ENCODE peak calls at places on chromosome 20, in eight cellular contexts. O, L, Q, P, F, X, B and V are unnamed samples.

GRCh38 chr20:10430000-10430466 is 4.0 kb downstream of the MKKS start:
- DNase-seq in O (no peak), L (no peak), Q (no peak), P (no peak), F (no peak), X (no peak), B (no peak), V (peak)

GRCh38 chr20:3660262-3661059 is 2.7 kb downstream of the GFRA4 start:
- DNase-seq in O (no peak), L (no peak), Q (no peak), P (no peak), F (no peak), X (no peak), B (no peak), V (no peak)

GRCh38 chr20:51650685-51651134 is 108.2 kb upstream of the NFATC2 start:
- DNase-seq in O (no peak), L (no peak), Q (no peak), P (no peak), F (no peak), X (peak), B (peak), V (peak)

GRCh38 chr20:36908603-36909002 is 32.7 kb downstream of the TLDC2 start:
- DNase-seq in O (no peak), L (no peak), Q (no peak), P (no peak), F (no peak), X (no peak), B (no peak), V (no peak)

GRCh38 chr20:13008761-13009681 is at the start of gene SPTLC3:
- DNase-seq in O (peak), L (peak), Q (no peak), P (no peak), F (no peak), X (peak), B (peak), V (peak)

GRCh38 chr20:43799150-43799711 is 72.4 kb upstream of the GTSF1L start:
- DNase-seq in O (no peak), L (no peak), Q (no peak), P (no peak), F (no peak), X (no peak), B (peak), V (no peak)

GRCh38 chr20:48329676-48330644 is 497.8 kb downstream of the PREX1 start:
- DNase-seq in O (no peak), L (peak), Q (no peak), P (no peak), F (no peak), X (peak), B (peak), V (peak)

GRCh38 chr20:24815196-24815815 is 133.8 kb upstream of the CST7 start:
- DNase-seq in O (no peak), L (no peak), Q (no peak), P (no peak), F (no peak), X (no peak), B (no peak), V (no peak)

GRCh38 chr20:44028341-44028715 is 113.7 kb downstream of the TOX2 start:
- DNase-seq in O (no peak), L (no peak), Q (no peak), P (no peak), F (no peak), X (no peak), B (no peak), V (no peak)

GRCh38 chr20:10513931-10514575 is 78.9 kb downstream of the SLX4IP start:
- DNase-seq in O (no peak), L (no peak), Q (no peak), P (no peak), F (no peak), X (peak), B (peak), V (peak)

GRCh38 chr20:45975686-45976085 is 3.7 kb upstream of the ZNF335 start:
- DNase-seq in O (no peak), L (no peak), Q (no peak), P (no peak), F (no peak), X (no peak), B (no peak), V (no peak)

GRCh38 chr20:52410182-52410647 is 218.6 kb upstream of the ZFP64 start:
- DNase-seq in O (no peak), L (no peak), Q (peak), P (peak), F (no peak), X (no peak), B (peak), V (peak)

GRCh38 chr20:29079769-29080690 is 2177.4 kb upstream of the DEFB115 start:
- DNase-seq in O (no peak), L (no peak), Q (peak), P (peak), F (peak), X (no peak), B (no peak), V (no peak)

GRCh38 chr20:44231713-44232468 is 15.2 kb upstream of the GDAP1L1 start:
- DNase-seq in O (no peak), L (peak), Q (no peak), P (no peak), F (no peak), X (peak), B (no peak), V (no peak)

GRCh38 chr20:9571783-9572182 is 57.4 kb downstream of the LAMP5 start:
- DNase-seq in O (no peak), L (no peak), Q (no peak), P (no peak), F (no peak), X (no peak), B (no peak), V (no peak)

GRCh38 chr20:45283529-45284065 is 23.0 kb upstream of the RBPJL start:
- DNase-seq in O (no peak), L (no peak), Q (no peak), P (no peak), F (no peak), X (no peak), B (no peak), V (no peak)

GRCh38 chr20:40922865-40923264 is 105.8 kb upstream of the TOP1 start:
- DNase-seq in O (no peak), L (no peak), Q (no peak), P (no peak), F (no peak), X (no peak), B (no peak), V (no peak)

GRCh38 chr20:1973921-1974440 is 19.9 kb downstream of the PDYN start:
- DNase-seq in O (no peak), L (no peak), Q (no peak), P (no peak), F (no peak), X (no peak), B (no peak), V (no peak)

GRCh38 chr20:4985658-4986057 is 15.7 kb downstream of the SLC23A2 start:
- DNase-seq in O (no peak), L (no peak), Q (no peak), P (no peak), F (no peak), X (peak), B (no peak), V (no peak)

GRCh38 chr20:52806918-52807317 is 165.2 kb upstream of the TSHZ2 start:
- DNase-seq in O (no peak), L (no peak), Q (no peak), P (no peak), F (no peak), X (no peak), B (no peak), V (no peak)

GRCh38 chr20:11323821-11324220 is 593.9 kb upstream of the BTBD3 start:
- DNase-seq in O (no peak), L (no peak), Q (no peak), P (peak), F (no peak), X (no peak), B (no peak), V (no peak)

GRCh38 chr20:25220810-25221591 is 25.5 kb downstream of the ENTPD6 start:
- DNase-seq in O (no peak), L (no peak), Q (no peak), P (no peak), F (no peak), X (no peak), B (no peak), V (no peak)

DNA sequence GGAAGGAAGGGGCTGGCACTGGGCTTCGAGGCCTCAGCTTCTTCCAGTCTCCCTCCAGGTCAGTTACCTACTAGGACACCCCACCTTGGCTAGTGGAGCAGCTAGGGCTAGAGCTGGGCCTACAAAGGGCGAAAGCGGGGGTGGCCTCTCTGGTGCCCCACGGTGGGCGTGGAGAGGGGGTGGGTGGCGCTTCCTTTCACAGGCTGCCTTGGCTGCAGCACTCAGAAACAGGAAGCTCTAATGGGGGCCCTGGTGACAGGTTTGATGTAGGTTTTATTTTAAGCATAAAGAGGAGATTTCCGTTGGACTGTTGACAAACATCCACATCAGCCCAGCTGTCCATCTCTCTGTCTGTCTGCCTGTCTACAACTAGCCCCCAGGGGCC is 13.4 kb downstream of the FAM110A start:
- DNase-seq in O (no peak), L (no peak), Q (peak), P (peak), F (no peak), X (peak), B (no peak), V (no peak)
- H3K27ac ChIP-seq in O (no peak), L (no peak), Q (peak), P (peak), F (no peak), X (peak), B (no peak), V (no peak)

GRCh38 chr20:63488331-63489251 is 10.3 kb downstream of the EEF1A2 start:
- DNase-seq in O (no peak), L (peak), Q (no peak), P (no peak), F (no peak), X (no peak), B (no peak), V (no peak)
- H3K27ac ChIP-seq in O (no peak), L (no peak), Q (no peak), P (no peak), F (no peak), X (no peak), B (no peak), V (no peak)

GRCh38 chr20:50434653-50435396 is 75.4 kb upstream of the PTPN1 start:
- DNase-seq in O (no peak), L (no peak), Q (no peak), P (no peak), F (no peak), X (no peak), B (peak), V (peak)
- H3K27ac ChIP-seq in O (no peak), L (no peak), Q (no peak), P (no peak), F (no peak), X (no peak), B (no peak), V (no peak)

GRCh38 chr20:23654005-23654404 is 16.2 kb upstream of the CST3 start:
- DNase-seq in O (no peak), L (no peak), Q (no peak), P (no peak), F (no peak), X (no peak), B (no peak), V (no peak)
- H3K27ac ChIP-seq in O (no peak), L (no peak), Q (no peak), P (no peak), F (no peak), X (no peak), B (no peak), V (no peak)

GRCh38 chr20:38446441-38447209 is 11.5 kb upstream of the SNHG17 start:
- DNase-seq in O (peak), L (peak), Q (peak), P (peak), F (peak), X (peak), B (peak), V (peak)
- H3K27ac ChIP-seq in O (peak), L (peak), Q (peak), P (peak), F (peak), X (peak), B (no peak), V (peak)

DNA sequence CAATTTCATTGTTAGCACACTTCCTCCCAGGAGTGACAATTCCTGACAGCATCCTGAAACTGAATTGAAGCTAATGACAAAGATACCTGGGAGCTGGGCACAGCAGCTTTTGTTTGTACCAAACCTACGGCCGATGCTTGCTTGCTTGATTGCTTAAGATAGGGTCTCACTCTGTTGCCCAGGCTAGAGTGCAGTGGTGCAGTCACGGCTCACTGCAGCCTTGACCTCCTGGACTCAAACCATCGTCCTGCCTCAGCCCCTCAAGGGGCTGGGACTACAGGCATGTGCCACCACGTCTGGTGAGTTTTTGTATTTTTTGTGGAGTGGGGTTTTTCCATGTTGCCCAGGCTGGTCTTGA is 84.7 kb upstream of the SCP2D1 start:
- DNase-seq in O (no peak), L (no peak), Q (no peak), P (no peak), F (no peak), X (no peak), B (no peak), V (no peak)
- H3K27ac ChIP-seq in O (no peak), L (no peak), Q (no peak), P (no peak), F (peak), X (no peak), B (no peak), V (no peak)

DNA sequence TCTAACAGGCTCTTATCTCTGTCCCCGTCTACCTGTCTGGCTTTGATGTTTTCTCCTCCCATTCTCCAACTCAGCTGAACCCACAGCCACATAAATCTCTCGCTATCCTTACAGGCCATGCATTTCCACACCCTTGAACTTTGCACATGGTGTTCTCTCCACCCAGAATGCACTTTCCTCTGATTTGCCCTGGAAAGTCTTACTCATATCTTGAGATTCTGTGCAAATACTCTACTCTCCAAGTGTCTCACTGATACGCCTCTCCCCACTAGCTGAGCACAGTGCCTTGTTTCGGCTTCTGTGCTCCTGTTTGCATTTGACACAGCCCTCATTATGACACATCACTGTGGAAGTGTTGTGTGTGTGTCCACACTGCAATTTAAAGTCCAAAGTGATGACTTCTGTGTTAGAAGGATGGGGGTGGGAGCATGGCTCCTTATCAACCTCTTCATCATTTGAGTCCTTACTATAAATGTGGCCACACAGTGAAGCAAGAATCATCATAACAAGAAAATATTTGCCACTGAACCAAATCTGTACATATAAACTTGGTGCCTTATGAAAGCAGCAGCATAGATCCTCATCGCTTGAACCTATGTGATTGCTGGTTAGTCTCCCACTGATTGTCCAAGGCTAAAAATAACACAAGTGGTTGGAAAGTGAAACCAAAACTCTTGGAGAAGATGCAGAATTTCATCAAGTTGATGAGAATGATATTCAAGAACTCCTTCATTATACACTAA is 5.5 kb upstream of the PRELID3B start:
- DNase-seq in O (peak), L (no peak), Q (no peak), P (no peak), F (no peak), X (no peak), B (peak), V (peak)
- H3K27ac ChIP-seq in O (no peak), L (no peak), Q (no peak), P (no peak), F (no peak), X (no peak), B (no peak), V (no peak)

GRCh38 chr20:33279261-33279910 is 3.6 kb upstream of the BPIFB1 start:
- DNase-seq in O (no peak), L (no peak), Q (no peak), P (no peak), F (no peak), X (no peak), B (no peak), V (no peak)
- H3K27ac ChIP-seq in O (no peak), L (no peak), Q (no peak), P (no peak), F (no peak), X (no peak), B (no peak), V (no peak)

GRCh38 chr20:38258545-38259223 is 1.9 kb downstream of the KIAA1755 start:
- DNase-seq in O (no peak), L (no peak), Q (no peak), P (no peak), F (no peak), X (no peak), B (no peak), V (no peak)

GRCh38 chr20:38260025-38260377 is 534 bp downstream of the KIAA1755 start:
- DNase-seq in O (no peak), L (no peak), Q (no peak), P (no peak), F (no peak), X (no peak), B (no peak), V (peak)

GRCh38 chr20:38256966-38257365 is 3.6 kb downstream of the KIAA1755 start:
- DNase-seq in O (no peak), L (no peak), Q (no peak), P (no peak), F (no peak), X (no peak), B (no peak), V (no peak)

GRCh38 chr20:38260378-38261053 is at the start of gene KIAA1755:
- DNase-seq in O (no peak), L (peak), Q (no peak), P (no peak), F (no peak), X (no peak), B (no peak), V (no peak)

GRCh38 chr20:38261054-38261390 is 487 bp upstream of the KIAA1755 start:
- DNase-seq in O (no peak), L (no peak), Q (no peak), P (no peak), F (no peak), X (no peak), B (no peak), V (no peak)
- H3K27ac ChIP-seq in O (peak), L (no peak), Q (no peak), P (no peak), F (no peak), X (no peak), B (no peak), V (peak)